ENCODE peak calls at places on chromosomes 2 and 18, in eight cellular contexts. One of them, this sample, is unnamed.
A peak's percentile ranks its signal among the peaks of the same experiment; 100 is the strongest.

GRCh38 chr2:27174638-27175037 is 25.8 kb downstream of the TCF23 start:
- DNase-seq in SW480: peak; percentile 53
- DNase-seq in kidney: no peak
- DNase-seq in ovary: no peak
- DNase-seq in substantia nigra: no peak
- DNase-seq in T-helper 9 cell: no peak
- DNase-seq in mesenteric fat pad: no peak
- DNase-seq in ELF-1: no peak
- DNase-seq in this sample: no peak

GRCh38 chr2:83103602-83104001 is 1355.5 kb downstream of the SUCLG1 start:
- DNase-seq in SW480: no peak
- DNase-seq in kidney: no peak
- DNase-seq in ovary: no peak
- DNase-seq in substantia nigra: no peak
- DNase-seq in T-helper 9 cell: no peak
- DNase-seq in mesenteric fat pad: no peak
- DNase-seq in ELF-1: no peak
- DNase-seq in this sample: peak; percentile 88

GRCh38 chr2:3195865-3196504 is 181.6 kb downstream of the EIPR1 start:
- DNase-seq in SW480: no peak
- DNase-seq in kidney: no peak
- DNase-seq in ovary: no peak
- DNase-seq in substantia nigra: no peak
- DNase-seq in T-helper 9 cell: no peak
- DNase-seq in mesenteric fat pad: no peak
- DNase-seq in ELF-1: no peak
- DNase-seq in this sample: no peak

GRCh38 chr2:174693344-174693743 is 70.9 kb downstream of the CHRNA1 start:
- DNase-seq in SW480: no peak
- DNase-seq in kidney: no peak
- DNase-seq in ovary: no peak
- DNase-seq in substantia nigra: no peak
- DNase-seq in T-helper 9 cell: no peak
- DNase-seq in mesenteric fat pad: no peak
- DNase-seq in ELF-1: no peak
- DNase-seq in this sample: no peak

GRCh38 chr18:74635202-74635969 is 37.7 kb downstream of the ZNF407 start:
- DNase-seq in SW480: no peak
- DNase-seq in kidney: no peak
- DNase-seq in ovary: no peak
- DNase-seq in substantia nigra: no peak
- DNase-seq in T-helper 9 cell: no peak
- DNase-seq in mesenteric fat pad: no peak
- DNase-seq in ELF-1: peak; percentile 53
- DNase-seq in this sample: no peak

GRCh38 chr2:44941551-44942234 is at the start of gene SIX3:
- DNase-seq in SW480: peak; percentile 30
- DNase-seq in kidney: peak; percentile 67
- DNase-seq in ovary: no peak
- DNase-seq in substantia nigra: no peak
- DNase-seq in T-helper 9 cell: no peak
- DNase-seq in mesenteric fat pad: no peak
- DNase-seq in ELF-1: peak; percentile 66
- DNase-seq in this sample: no peak

GRCh38 chr2:62147610-62148301 is 48.2 kb upstream of the B3GNT2 start:
- DNase-seq in SW480: no peak
- DNase-seq in kidney: no peak
- DNase-seq in ovary: no peak
- DNase-seq in substantia nigra: no peak
- DNase-seq in T-helper 9 cell: no peak
- DNase-seq in mesenteric fat pad: no peak
- DNase-seq in ELF-1: no peak
- DNase-seq in this sample: peak; percentile 92

GRCh38 chr2:233982421-233983121 is 65.4 kb downstream of the TRPM8 start:
- DNase-seq in SW480: peak; percentile 82
- DNase-seq in kidney: no peak
- DNase-seq in ovary: no peak
- DNase-seq in substantia nigra: no peak
- DNase-seq in T-helper 9 cell: no peak
- DNase-seq in mesenteric fat pad: no peak
- DNase-seq in ELF-1: no peak
- DNase-seq in this sample: peak; percentile 80

GRCh38 chr2:53422979-53423378 is 344.6 kb upstream of the CHAC2 start:
- DNase-seq in SW480: peak; percentile 52
- DNase-seq in kidney: no peak
- DNase-seq in ovary: no peak
- DNase-seq in substantia nigra: no peak
- DNase-seq in T-helper 9 cell: no peak
- DNase-seq in mesenteric fat pad: no peak
- DNase-seq in ELF-1: peak; percentile 75
- DNase-seq in this sample: peak; percentile 69

GRCh38 chr2:28247326-28247725 is 145.3 kb upstream of the FOSL2 start:
- DNase-seq in SW480: no peak
- DNase-seq in kidney: no peak
- DNase-seq in ovary: no peak
- DNase-seq in substantia nigra: no peak
- DNase-seq in T-helper 9 cell: no peak
- DNase-seq in mesenteric fat pad: no peak
- DNase-seq in ELF-1: no peak
- DNase-seq in this sample: no peak

GRCh38 chr2:33136570-33136969 is 189.8 kb downstream of the LTBP1 start:
- DNase-seq in SW480: no peak
- DNase-seq in kidney: no peak
- DNase-seq in ovary: no peak
- DNase-seq in substantia nigra: no peak
- DNase-seq in T-helper 9 cell: no peak
- DNase-seq in mesenteric fat pad: no peak
- DNase-seq in ELF-1: no peak
- DNase-seq in this sample: peak; percentile 41

GRCh38 chr2:145190031-145190703 is 670.2 kb upstream of the ZEB2 start:
- DNase-seq in SW480: no peak
- DNase-seq in kidney: no peak
- DNase-seq in ovary: no peak
- DNase-seq in substantia nigra: no peak
- DNase-seq in T-helper 9 cell: no peak
- DNase-seq in mesenteric fat pad: no peak
- DNase-seq in ELF-1: no peak
- DNase-seq in this sample: peak; percentile 46

GRCh38 chr2:161761160-161761559 is 136.9 kb downstream of the SLC4A10 start:
- DNase-seq in SW480: no peak
- DNase-seq in kidney: no peak
- DNase-seq in ovary: no peak
- DNase-seq in substantia nigra: no peak
- DNase-seq in T-helper 9 cell: no peak
- DNase-seq in mesenteric fat pad: no peak
- DNase-seq in ELF-1: no peak
- DNase-seq in this sample: no peak

GRCh38 chr2:206740800-206741199 is 22.6 kb upstream of the DYTN start:
- DNase-seq in SW480: no peak
- DNase-seq in kidney: no peak
- DNase-seq in ovary: no peak
- DNase-seq in substantia nigra: no peak
- DNase-seq in T-helper 9 cell: no peak
- DNase-seq in mesenteric fat pad: no peak
- DNase-seq in ELF-1: no peak
- DNase-seq in this sample: no peak

GRCh38 chr2:43898134-43898957 is 59.6 kb downstream of the ABCG8 start:
- DNase-seq in SW480: no peak
- DNase-seq in kidney: no peak
- DNase-seq in ovary: no peak
- DNase-seq in substantia nigra: peak; percentile 4
- DNase-seq in T-helper 9 cell: no peak
- DNase-seq in mesenteric fat pad: no peak
- DNase-seq in ELF-1: peak; percentile 23
- DNase-seq in this sample: no peak

GRCh38 chr2:223041527-223042109 is 10.4 kb upstream of the KCNE4 start:
- DNase-seq in SW480: peak; percentile 80
- DNase-seq in kidney: peak; percentile 89
- DNase-seq in ovary: peak; percentile 71
- DNase-seq in substantia nigra: no peak
- DNase-seq in T-helper 9 cell: no peak
- DNase-seq in mesenteric fat pad: no peak
- DNase-seq in ELF-1: peak; percentile 74
- DNase-seq in this sample: peak; percentile 97

GRCh38 chr2:200411831-200412230 is 98.0 kb downstream of the KCTD18 start:
- DNase-seq in SW480: no peak
- DNase-seq in kidney: no peak
- DNase-seq in ovary: no peak
- DNase-seq in substantia nigra: no peak
- DNase-seq in T-helper 9 cell: no peak
- DNase-seq in mesenteric fat pad: no peak
- DNase-seq in ELF-1: no peak
- DNase-seq in this sample: peak; percentile 60

GRCh38 chr18:3246636-3247242 is 862 bp upstream of the MYL12A start:
- DNase-seq in SW480: peak; percentile 47
- DNase-seq in kidney: peak; percentile 81
- DNase-seq in ovary: peak; percentile 54
- DNase-seq in substantia nigra: peak; percentile 17
- DNase-seq in T-helper 9 cell: no peak
- DNase-seq in mesenteric fat pad: no peak
- DNase-seq in ELF-1: no peak
- DNase-seq in this sample: peak; percentile 30

GRCh38 chr2:12437144-12437543 is 279.6 kb upstream of the TRIB2 start:
- DNase-seq in SW480: no peak
- DNase-seq in kidney: no peak
- DNase-seq in ovary: no peak
- DNase-seq in substantia nigra: no peak
- DNase-seq in T-helper 9 cell: no peak
- DNase-seq in mesenteric fat pad: no peak
- DNase-seq in ELF-1: no peak
- DNase-seq in this sample: no peak

GRCh38 chr2:191112448-191112901 is 38.3 kb downstream of the STAT4 start:
- DNase-seq in SW480: no peak
- DNase-seq in kidney: no peak
- DNase-seq in ovary: no peak
- DNase-seq in substantia nigra: no peak
- DNase-seq in T-helper 9 cell: no peak
- DNase-seq in mesenteric fat pad: no peak
- DNase-seq in ELF-1: no peak
- DNase-seq in this sample: no peak

GRCh38 chr18:22172594-22173049 is 3.2 kb downstream of the GATA6 start:
- DNase-seq in SW480: no peak
- DNase-seq in kidney: no peak
- DNase-seq in ovary: peak; percentile 43
- DNase-seq in substantia nigra: no peak
- DNase-seq in T-helper 9 cell: no peak
- DNase-seq in mesenteric fat pad: peak; percentile 82
- DNase-seq in ELF-1: no peak
- DNase-seq in this sample: peak; percentile 50

GRCh38 chr2:70873541-70873940 is 37.9 kb upstream of the CD207 start:
- DNase-seq in SW480: no peak
- DNase-seq in kidney: peak; percentile 31
- DNase-seq in ovary: no peak
- DNase-seq in substantia nigra: no peak
- DNase-seq in T-helper 9 cell: no peak
- DNase-seq in mesenteric fat pad: no peak
- DNase-seq in ELF-1: no peak
- DNase-seq in this sample: no peak

GRCh38 chr2:23280401-23280800 is 104.6 kb upstream of the KLHL29 start:
- DNase-seq in SW480: peak; percentile 25
- DNase-seq in kidney: no peak
- DNase-seq in ovary: no peak
- DNase-seq in substantia nigra: no peak
- DNase-seq in T-helper 9 cell: no peak
- DNase-seq in mesenteric fat pad: no peak
- DNase-seq in ELF-1: peak; percentile 49
- DNase-seq in this sample: no peak

GRCh38 chr2:148917431-148917830 is 42.4 kb downstream of the KIF5C start:
- DNase-seq in SW480: no peak
- DNase-seq in kidney: no peak
- DNase-seq in ovary: no peak
- DNase-seq in substantia nigra: no peak
- DNase-seq in T-helper 9 cell: no peak
- DNase-seq in mesenteric fat pad: no peak
- DNase-seq in ELF-1: no peak
- DNase-seq in this sample: no peak

GRCh38 chr2:53403836-53404413 is 363.7 kb upstream of the CHAC2 start:
- DNase-seq in SW480: peak; percentile 17
- DNase-seq in kidney: no peak
- DNase-seq in ovary: no peak
- DNase-seq in substantia nigra: no peak
- DNase-seq in T-helper 9 cell: no peak
- DNase-seq in mesenteric fat pad: no peak
- DNase-seq in ELF-1: no peak
- DNase-seq in this sample: peak; percentile 56

GRCh38 chr2:235390108-235390815 is 103.6 kb upstream of the AGAP1 start:
- DNase-seq in SW480: peak; percentile 29
- DNase-seq in kidney: no peak
- DNase-seq in ovary: no peak
- DNase-seq in substantia nigra: no peak
- DNase-seq in T-helper 9 cell: peak; percentile 29
- DNase-seq in mesenteric fat pad: no peak
- DNase-seq in ELF-1: no peak
- DNase-seq in this sample: peak; percentile 9

GRCh38 chr18:37574113-37574512 is 8.5 kb upstream of the CELF4 start:
- DNase-seq in SW480: peak; percentile 22
- DNase-seq in kidney: no peak
- DNase-seq in ovary: no peak
- DNase-seq in substantia nigra: no peak
- DNase-seq in T-helper 9 cell: no peak
- DNase-seq in mesenteric fat pad: no peak
- DNase-seq in ELF-1: no peak
- DNase-seq in this sample: peak; percentile 22